ENCODE peak calls at places on chromosomes 6 and 20, in seven cellular contexts. W, K, L, F, I, T and X are unnamed samples.

GRCh38 chr20:56359212-56360132 is 698 bp downstream of the FAM210B start:
- DNase-seq in F (peak; percentile 45), L (peak; percentile 21), I (no peak), K (no peak), W (peak; percentile 79), T (no peak), X (no peak)

GRCh38 chr6:113875470-113875869 is 18.3 kb downstream of the MARCKS start:
- DNase-seq in I (no peak), L (no peak), W (peak; percentile 71), T (no peak), F (peak; percentile 24), K (no peak), X (no peak)

GRCh38 chr6:106056738-106057390 is 29.3 kb upstream of the PRDM1 start:
- DNase-seq in F (no peak), L (no peak), W (no peak), I (no peak), K (no peak), T (no peak), X (no peak)

GRCh38 chr6:2485116-2485515 is 239.7 kb upstream of the GMDS start:
- DNase-seq in T (no peak), I (no peak), L (no peak), K (no peak), W (no peak), F (no peak), X (no peak)

GRCh38 chr6:47701374-47701773 is 3.0 kb downstream of the ADGRF4 start:
- DNase-seq in I (no peak), W (no peak), L (no peak), F (peak; percentile 7), T (no peak), K (no peak), X (no peak)

GRCh38 chr20:62356143-62356947 is 10.8 kb downstream of the LAMA5 start:
- DNase-seq in I (no peak), L (no peak), F (no peak), T (no peak), W (no peak), K (no peak), X (no peak)

GRCh38 chr20:59825944-59826759 is 107.3 kb downstream of the SYCP2 start:
- DNase-seq in K (no peak), L (no peak), T (no peak), F (no peak), I (no peak), W (no peak), X (no peak)

GRCh38 chr6:14767176-14767575 is 478.7 kb upstream of the JARID2 start:
- DNase-seq in K (no peak), F (no peak), I (no peak), L (no peak), W (no peak), T (no peak), X (no peak)

GRCh38 chr20:21234816-21235215 is 68.3 kb upstream of the XRN2 start:
- DNase-seq in W (no peak), F (no peak), L (no peak), I (no peak), T (no peak), K (no peak), X (no peak)

GRCh38 chr6:16851044-16851540 is 89.8 kb upstream of the ATXN1 start:
- DNase-seq in I (no peak), L (no peak), T (no peak), W (no peak), K (no peak), F (no peak), X (no peak)

GRCh38 chr6:147503587-147503986 is 4.9 kb upstream of the SAMD5 start:
- DNase-seq in T (no peak), L (no peak), W (no peak), F (no peak), I (no peak), K (no peak), X (no peak)

GRCh38 chr6:132968419-132968950 is 154.1 kb downstream of the RPS12 start:
- DNase-seq in I (no peak), F (no peak), T (no peak), W (no peak), L (no peak), K (no peak), X (no peak)

GRCh38 chr6:47934023-47934422 is 152.2 kb downstream of the OPN5 start:
- DNase-seq in W (no peak), F (no peak), L (no peak), K (no peak), T (no peak), I (no peak), X (no peak)

GRCh38 chr6:74273541-74273940 is 577.5 kb downstream of the CD109 start:
- DNase-seq in F (no peak), T (no peak), K (no peak), L (no peak), I (no peak), W (no peak), X (no peak)

GRCh38 chr20:59459586-59459985 is 144.8 kb upstream of the PHACTR3 start:
- DNase-seq in T (no peak), L (no peak), F (no peak), I (no peak), W (no peak), K (no peak), X (no peak)

GRCh38 chr20:9374068-9374467 is 140.3 kb upstream of the LAMP5 start:
- DNase-seq in T (no peak), W (peak; percentile 86), F (no peak), L (no peak), I (no peak), K (no peak), X (no peak)

GRCh38 chr20:24914388-24915241 is 34.5 kb upstream of the CST7 start:
- DNase-seq in K (no peak), W (no peak), F (no peak), L (no peak), I (no peak), T (peak; percentile 66), X (no peak)

GRCh38 chr6:143529095-143529494 is 17.6 kb upstream of the FUCA2 start:
- DNase-seq in I (no peak), W (peak; percentile 12), K (no peak), L (no peak), F (no peak), T (no peak), X (no peak)

GRCh38 chr6:124867126-124867525 is 95.1 kb upstream of the RNF217 start:
- DNase-seq in W (no peak), F (no peak), K (no peak), I (no peak), L (no peak), T (no peak), X (no peak)

GRCh38 chr6:45880139-45880538 is 135.5 kb downstream of the CLIC5 start:
- DNase-seq in L (no peak), I (no peak), F (no peak), K (no peak), W (no peak), T (no peak), X (no peak)

GRCh38 chr6:33746651-33747100 is at the start of gene IP6K3:
- DNase-seq in K (no peak), I (no peak), L (no peak), F (no peak), T (no peak), W (no peak), X (no peak)

GRCh38 chr6:134352786-134353480 is 35.0 kb upstream of the SGK1 start:
- DNase-seq in W (no peak), K (no peak), L (peak; percentile 29), I (no peak), F (peak; percentile 73), T (no peak), X (no peak)